ENCODE peak calls at places on chromosomes 4 and X, in eight cellular contexts. I is omental fat pad; Q is heart left ventricle; B is activated CD4-positive, alpha-beta T cell treated with anti-CD3 and anti-CD28 coated beads for 36 hours; V is lower lobe of right lung; Z is upper lobe of left lung; S is lung; A is HCT116. J is an unnamed sample.

GRCh38 chrX:71100581-71101505 is 5.2 kb downstream of the FOXO4 start:
- ATAC-seq in I (no peak), Q (no peak), B (no peak), V (no peak), Z (no peak), S (no peak), A (no peak), J (no peak)

GRCh38 chr4:5469151-5469775 is 239.1 kb downstream of the EVC2 start:
- ATAC-seq in I (no peak), Q (no peak), B (no peak), V (no peak), Z (no peak), S (no peak), A (peak), J (no peak)

GRCh38 chr4:173919196-173919595 is 364.3 kb downstream of the FBXO8 start:
- ATAC-seq in I (no peak), Q (no peak), B (no peak), V (no peak), Z (no peak), S (no peak), A (no peak), J (no peak)

GRCh38 chr4:168272488-168272887 is 46.1 kb downstream of the DDX60 start:
- ATAC-seq in I (no peak), Q (no peak), B (no peak), V (no peak), Z (no peak), S (no peak), A (no peak), J (no peak)

GRCh38 chr4:147996840-147997239 is 265.0 kb downstream of the ARHGAP10 start:
- ATAC-seq in I (no peak), Q (peak), B (no peak), V (no peak), Z (no peak), S (no peak), A (no peak), J (peak)

GRCh38 chr4:81639248-81639647 is 167.5 kb upstream of the RASGEF1B start:
- ATAC-seq in I (no peak), Q (no peak), B (peak), V (peak), Z (no peak), S (no peak), A (no peak), J (no peak)

GRCh38 chrX:15820106-15821073 is 30.1 kb downstream of the ZRSR2 start:
- ATAC-seq in I (no peak), Q (no peak), B (peak), V (no peak), Z (no peak), S (no peak), A (no peak), J (no peak)

GRCh38 chr4:4270529-4270928 is 19.4 kb downstream of the LYAR start:
- ATAC-seq in I (no peak), Q (no peak), B (no peak), V (no peak), Z (no peak), S (no peak), A (no peak), J (no peak)

GRCh38 chr4:184101711-184102110 is 116.0 kb downstream of the ENPP6 start:
- ATAC-seq in I (no peak), Q (no peak), B (no peak), V (no peak), Z (no peak), S (no peak), A (no peak), J (no peak)

GRCh38 chr4:55524844-55525571 is 21.7 kb downstream of the CLOCK start:
- ATAC-seq in I (no peak), Q (peak), B (no peak), V (no peak), Z (no peak), S (no peak), A (no peak), J (no peak)

GRCh38 chrX:48948589-48948988 is 8.8 kb downstream of the OTUD5 start:
- ATAC-seq in I (no peak), Q (no peak), B (no peak), V (no peak), Z (no peak), S (no peak), A (no peak), J (no peak)